ENCODE peak calls at places on chromosomes 1 and 21, in ten cellular contexts. One of them, this sample, is unnamed.

GRCh38 chr21:42102946-42103345 is 31.8 kb downstream of the UMODL1 start:
- DNase-seq in memory B cell: no peak
- DNase-seq in stimulated activated CD8-positive, alpha-beta memory T cell treated with anti-CD3 and anti-CD28 coated beads, Interleukin-4, amount 100 ng/mL, for 1 hour: no peak
- DNase-seq in heart left ventricle: no peak
- DNase-seq in endothelial cell: no peak
- DNase-seq in iPS-NIHi11: no peak
- DNase-seq in NCI-H2227 treated with DMSO at 0.1 percent for 48 hours: no peak
- DNase-seq in hepatic stellate cell: no peak
- DNase-seq in WTC11: no peak
- DNase-seq in body of pancreas: no peak
- DNase-seq in this sample: no peak

GRCh38 chr1:22710688-22711024 is at the start of gene EPHB2:
- DNase-seq in memory B cell: no peak
- DNase-seq in stimulated activated CD8-positive, alpha-beta memory T cell treated with anti-CD3 and anti-CD28 coated beads, Interleukin-4, amount 100 ng/mL, for 1 hour: no peak
- DNase-seq in heart left ventricle: peak; percentile 61
- DNase-seq in endothelial cell: no peak
- DNase-seq in iPS-NIHi11: peak; percentile 91
- DNase-seq in NCI-H2227 treated with DMSO at 0.1 percent for 48 hours: peak; percentile 57
- DNase-seq in hepatic stellate cell: peak; percentile 74
- DNase-seq in WTC11: peak; percentile 42
- DNase-seq in body of pancreas: peak; percentile 52
- DNase-seq in this sample: no peak

GRCh38 chr1:117607471-117607870 is 1.6 kb downstream of the TENT5C start:
- DNase-seq in memory B cell: peak; percentile 26
- DNase-seq in stimulated activated CD8-positive, alpha-beta memory T cell treated with anti-CD3 and anti-CD28 coated beads, Interleukin-4, amount 100 ng/mL, for 1 hour: peak; percentile 11
- DNase-seq in heart left ventricle: peak; percentile 48
- DNase-seq in endothelial cell: no peak
- DNase-seq in iPS-NIHi11: no peak
- DNase-seq in NCI-H2227 treated with DMSO at 0.1 percent for 48 hours: no peak
- DNase-seq in hepatic stellate cell: no peak
- DNase-seq in WTC11: peak; percentile 21
- DNase-seq in body of pancreas: peak; percentile 77
- DNase-seq in this sample: peak; percentile 54

GRCh38 chr21:40681164-40681859 is 165.6 kb downstream of the DSCAM start:
- DNase-seq in memory B cell: no peak
- DNase-seq in stimulated activated CD8-positive, alpha-beta memory T cell treated with anti-CD3 and anti-CD28 coated beads, Interleukin-4, amount 100 ng/mL, for 1 hour: no peak
- DNase-seq in heart left ventricle: peak; percentile 51
- DNase-seq in endothelial cell: no peak
- DNase-seq in iPS-NIHi11: no peak
- DNase-seq in NCI-H2227 treated with DMSO at 0.1 percent for 48 hours: no peak
- DNase-seq in hepatic stellate cell: no peak
- DNase-seq in WTC11: no peak
- DNase-seq in body of pancreas: peak; percentile 3
- DNase-seq in this sample: no peak

GRCh38 chr1:41333146-41333784 is 28.0 kb upstream of the FOXO6 start:
- DNase-seq in memory B cell: no peak
- DNase-seq in stimulated activated CD8-positive, alpha-beta memory T cell treated with anti-CD3 and anti-CD28 coated beads, Interleukin-4, amount 100 ng/mL, for 1 hour: no peak
- DNase-seq in heart left ventricle: no peak
- DNase-seq in endothelial cell: no peak
- DNase-seq in iPS-NIHi11: no peak
- DNase-seq in NCI-H2227 treated with DMSO at 0.1 percent for 48 hours: no peak
- DNase-seq in hepatic stellate cell: no peak
- DNase-seq in WTC11: no peak
- DNase-seq in body of pancreas: no peak
- DNase-seq in this sample: no peak

GRCh38 chr1:85125891-85126290 is 74.9 kb downstream of the SYDE2 start:
- DNase-seq in memory B cell: no peak
- DNase-seq in stimulated activated CD8-positive, alpha-beta memory T cell treated with anti-CD3 and anti-CD28 coated beads, Interleukin-4, amount 100 ng/mL, for 1 hour: no peak
- DNase-seq in heart left ventricle: no peak
- DNase-seq in endothelial cell: no peak
- DNase-seq in iPS-NIHi11: no peak
- DNase-seq in NCI-H2227 treated with DMSO at 0.1 percent for 48 hours: no peak
- DNase-seq in hepatic stellate cell: no peak
- DNase-seq in WTC11: no peak
- DNase-seq in body of pancreas: peak; percentile 52
- DNase-seq in this sample: no peak

GRCh38 chr1:85464497-85465098 is 361 bp downstream of the DDAH1 start:
- DNase-seq in memory B cell: peak; percentile 12
- DNase-seq in stimulated activated CD8-positive, alpha-beta memory T cell treated with anti-CD3 and anti-CD28 coated beads, Interleukin-4, amount 100 ng/mL, for 1 hour: no peak
- DNase-seq in heart left ventricle: peak; percentile 76
- DNase-seq in endothelial cell: peak; percentile 51
- DNase-seq in iPS-NIHi11: peak; percentile 74
- DNase-seq in NCI-H2227 treated with DMSO at 0.1 percent for 48 hours: no peak
- DNase-seq in hepatic stellate cell: peak; percentile 53
- DNase-seq in WTC11: peak; percentile 67
- DNase-seq in body of pancreas: peak; percentile 76
- DNase-seq in this sample: peak; percentile 66

GRCh38 chr1:48206371-48206770 is 16.1 kb upstream of the SLC5A9 start:
- DNase-seq in memory B cell: no peak
- DNase-seq in stimulated activated CD8-positive, alpha-beta memory T cell treated with anti-CD3 and anti-CD28 coated beads, Interleukin-4, amount 100 ng/mL, for 1 hour: no peak
- DNase-seq in heart left ventricle: no peak
- DNase-seq in endothelial cell: no peak
- DNase-seq in iPS-NIHi11: no peak
- DNase-seq in NCI-H2227 treated with DMSO at 0.1 percent for 48 hours: no peak
- DNase-seq in hepatic stellate cell: no peak
- DNase-seq in WTC11: no peak
- DNase-seq in body of pancreas: no peak
- DNase-seq in this sample: no peak

GRCh38 chr1:55039342-55040082 is at the start of gene PCSK9:
- DNase-seq in memory B cell: no peak
- DNase-seq in stimulated activated CD8-positive, alpha-beta memory T cell treated with anti-CD3 and anti-CD28 coated beads, Interleukin-4, amount 100 ng/mL, for 1 hour: no peak
- DNase-seq in heart left ventricle: no peak
- DNase-seq in endothelial cell: peak; percentile 47
- DNase-seq in iPS-NIHi11: peak; percentile 76
- DNase-seq in NCI-H2227 treated with DMSO at 0.1 percent for 48 hours: peak; percentile 42
- DNase-seq in hepatic stellate cell: no peak
- DNase-seq in WTC11: peak; percentile 71
- DNase-seq in body of pancreas: peak; percentile 37
- DNase-seq in this sample: peak; percentile 77

GRCh38 chr1:155124503-155125463 is 2.9 kb upstream of the EFNA1 start:
- DNase-seq in memory B cell: no peak
- DNase-seq in stimulated activated CD8-positive, alpha-beta memory T cell treated with anti-CD3 and anti-CD28 coated beads, Interleukin-4, amount 100 ng/mL, for 1 hour: no peak
- DNase-seq in heart left ventricle: no peak
- DNase-seq in endothelial cell: peak; percentile 37
- DNase-seq in iPS-NIHi11: peak; percentile 30
- DNase-seq in NCI-H2227 treated with DMSO at 0.1 percent for 48 hours: no peak
- DNase-seq in hepatic stellate cell: no peak
- DNase-seq in WTC11: peak; percentile 43
- DNase-seq in body of pancreas: no peak
- DNase-seq in this sample: no peak

GRCh38 chr1:154221815-154222081 is 993 bp downstream of the UBAP2L start:
- DNase-seq in memory B cell: no peak
- DNase-seq in stimulated activated CD8-positive, alpha-beta memory T cell treated with anti-CD3 and anti-CD28 coated beads, Interleukin-4, amount 100 ng/mL, for 1 hour: no peak
- DNase-seq in heart left ventricle: no peak
- DNase-seq in endothelial cell: no peak
- DNase-seq in iPS-NIHi11: no peak
- DNase-seq in NCI-H2227 treated with DMSO at 0.1 percent for 48 hours: peak; percentile 14
- DNase-seq in hepatic stellate cell: peak; percentile 51
- DNase-seq in WTC11: no peak
- DNase-seq in body of pancreas: no peak
- DNase-seq in this sample: no peak

GRCh38 chr21:45317401-45318145 is 29.9 kb upstream of the POFUT2 start:
- DNase-seq in memory B cell: no peak
- DNase-seq in stimulated activated CD8-positive, alpha-beta memory T cell treated with anti-CD3 and anti-CD28 coated beads, Interleukin-4, amount 100 ng/mL, for 1 hour: no peak
- DNase-seq in heart left ventricle: peak; percentile 22
- DNase-seq in endothelial cell: no peak
- DNase-seq in iPS-NIHi11: no peak
- DNase-seq in NCI-H2227 treated with DMSO at 0.1 percent for 48 hours: no peak
- DNase-seq in hepatic stellate cell: peak; percentile 87
- DNase-seq in WTC11: no peak
- DNase-seq in body of pancreas: peak; percentile 3
- DNase-seq in this sample: no peak

GRCh38 chr1:216119600-216119999 is 303.6 kb downstream of the USH2A start:
- DNase-seq in memory B cell: no peak
- DNase-seq in stimulated activated CD8-positive, alpha-beta memory T cell treated with anti-CD3 and anti-CD28 coated beads, Interleukin-4, amount 100 ng/mL, for 1 hour: no peak
- DNase-seq in heart left ventricle: no peak
- DNase-seq in endothelial cell: no peak
- DNase-seq in iPS-NIHi11: peak; percentile 27
- DNase-seq in NCI-H2227 treated with DMSO at 0.1 percent for 48 hours: no peak
- DNase-seq in hepatic stellate cell: peak; percentile 3
- DNase-seq in WTC11: no peak
- DNase-seq in body of pancreas: peak; percentile 2
- DNase-seq in this sample: no peak

This sample was measured in lung.